ENCODE peak calls at places on chromosomes 12 and 14, in six cellular contexts. G is tibial nerve, W is B cell, C is gastrocnemius medialis, Q is AG09309, Z is Peyer's patch. E is an unnamed sample.

GRCh38 chr14:80930095-80930494 is 11.4 kb downstream of the CEP128 start:
- DNase-seq in G (no peak), W (no peak), C (no peak), Q (no peak), Z (no peak), E (no peak)

GRCh38 chr12:83784298-83784890 is 1097.7 kb downstream of the TMTC2 start:
- DNase-seq in G (no peak), W (no peak), C (no peak), Q (no peak), Z (no peak), E (no peak)

GRCh38 chr14:104355101-104355691 is 216.8 kb downstream of the KIF26A start:
- DNase-seq in G (no peak), W (no peak), C (no peak), Q (no peak), Z (no peak), E (peak; percentile 12)

GRCh38 chr14:22737052-22737451 is 29.4 kb upstream of the OXA1L start:
- DNase-seq in G (no peak), W (no peak), C (no peak), Q (no peak), Z (no peak), E (no peak)

GRCh38 chr12:2998789-2999264 is 39.6 kb downstream of the TEAD4 start:
- DNase-seq in G (no peak), W (no peak), C (peak; percentile 99), Q (peak; percentile 20), Z (no peak), E (no peak)

GRCh38 chr12:124381454-124382207 is 86.7 kb downstream of the RFLNA start:
- DNase-seq in G (peak; percentile 91), W (no peak), C (peak; percentile 77), Q (no peak), Z (peak; percentile 34), E (no peak)

GRCh38 chr14:77124345-77125274 is 17.0 kb downstream of the ZDHHC22 start:
- DNase-seq in G (peak; percentile 18), W (peak; percentile 92), C (no peak), Q (no peak), Z (peak; percentile 76), E (peak; percentile 72)

GRCh38 chr14:88210426-88210825 is 112.6 kb downstream of the KCNK10 start:
- DNase-seq in G (no peak), W (no peak), C (no peak), Q (no peak), Z (no peak), E (no peak)

GRCh38 chr14:61700104-61700886 is 5.0 kb downstream of the HIF1A start:
- DNase-seq in G (no peak), W (no peak), C (no peak), Q (no peak), Z (no peak), E (no peak)

GRCh38 chr12:4172999-4173398 is 100.6 kb upstream of the CCND2 start:
- DNase-seq in G (no peak), W (no peak), C (no peak), Q (no peak), Z (no peak), E (no peak)

GRCh38 chr14:101481557-101481956 is 79.7 kb upstream of the DIO3 start:
- DNase-seq in G (no peak), W (no peak), C (no peak), Q (no peak), Z (no peak), E (no peak)

GRCh38 chr12:117119592-117120198 is 20.5 kb upstream of the TESC start:
- DNase-seq in G (no peak), W (no peak), C (no peak), Q (no peak), Z (no peak), E (no peak)

GRCh38 chr12:31651893-31652521 is 7.5 kb upstream of the ETFBKMT start:
- DNase-seq in G (no peak), W (no peak), C (no peak), Q (no peak), Z (no peak), E (no peak)

GRCh38 chr12:105257321-105257728 is 21.4 kb upstream of the APPL2 start:
- DNase-seq in G (no peak), W (no peak), C (no peak), Q (peak; percentile 68), Z (no peak), E (no peak)

GRCh38 chr12:48442191-48442828 is 30.0 kb upstream of the ANP32D start:
- DNase-seq in G (no peak), W (no peak), C (no peak), Q (no peak), Z (no peak), E (no peak)
- TF ChIP-seq CTCF in G (no peak), W (no peak), C (no peak), Q (no peak), Z (no peak), E (no peak)

DNA sequence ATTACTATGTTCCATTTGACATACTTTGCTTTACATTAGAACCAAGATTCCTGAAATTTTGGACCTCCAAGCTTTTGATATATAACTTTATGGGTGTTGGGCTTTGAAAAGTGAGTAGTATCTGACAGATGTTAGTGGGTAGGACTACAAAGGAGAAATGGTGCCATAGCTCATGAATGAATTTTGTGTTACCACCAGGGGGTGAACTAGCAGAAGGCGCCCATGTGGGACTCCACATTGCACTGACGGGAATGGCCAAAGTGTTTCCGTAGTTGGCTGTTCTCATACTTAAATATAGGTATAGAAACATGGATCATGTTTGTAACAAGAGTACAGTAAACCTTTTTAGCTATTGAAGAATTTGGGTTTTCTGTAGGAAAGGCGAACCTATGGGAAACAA is 337.5 kb downstream of the FLRT2 start:
- DNase-seq in G (no peak), W (no peak), C (no peak), Q (no peak), Z (no peak), E (no peak)
- TF ChIP-seq CTCF in G (no peak), W (no peak), C (no peak), Q (no peak), Z (no peak), E (no peak)

GRCh38 chr12:48331389-48331788 is 19.3 kb downstream of the ZNF641 start:
- DNase-seq in G (no peak), W (no peak), C (no peak), Q (no peak), Z (no peak), E (no peak)

GRCh38 chr12:48340891-48341290 is 9.8 kb downstream of the ZNF641 start:
- DNase-seq in G (no peak), W (no peak), C (no peak), Q (no peak), Z (no peak), E (no peak)

GRCh38 chr12:48336066-48336465 is 14.7 kb downstream of the ZNF641 start:
- DNase-seq in G (no peak), W (no peak), C (no peak), Q (no peak), Z (no peak), E (no peak)

GRCh38 chr12:48334807-48335206 is 15.9 kb downstream of the ZNF641 start:
- DNase-seq in G (no peak), W (no peak), C (no peak), Q (no peak), Z (no peak), E (no peak)

GRCh38 chr12:48336564-48336963 is 14.2 kb downstream of the ZNF641 start:
- DNase-seq in G (no peak), W (no peak), C (no peak), Q (no peak), Z (no peak), E (no peak)
- TF ChIP-seq CTCF in G (no peak), W (no peak), C (no peak), Q (no peak), Z (no peak), E (no peak)

DNA sequence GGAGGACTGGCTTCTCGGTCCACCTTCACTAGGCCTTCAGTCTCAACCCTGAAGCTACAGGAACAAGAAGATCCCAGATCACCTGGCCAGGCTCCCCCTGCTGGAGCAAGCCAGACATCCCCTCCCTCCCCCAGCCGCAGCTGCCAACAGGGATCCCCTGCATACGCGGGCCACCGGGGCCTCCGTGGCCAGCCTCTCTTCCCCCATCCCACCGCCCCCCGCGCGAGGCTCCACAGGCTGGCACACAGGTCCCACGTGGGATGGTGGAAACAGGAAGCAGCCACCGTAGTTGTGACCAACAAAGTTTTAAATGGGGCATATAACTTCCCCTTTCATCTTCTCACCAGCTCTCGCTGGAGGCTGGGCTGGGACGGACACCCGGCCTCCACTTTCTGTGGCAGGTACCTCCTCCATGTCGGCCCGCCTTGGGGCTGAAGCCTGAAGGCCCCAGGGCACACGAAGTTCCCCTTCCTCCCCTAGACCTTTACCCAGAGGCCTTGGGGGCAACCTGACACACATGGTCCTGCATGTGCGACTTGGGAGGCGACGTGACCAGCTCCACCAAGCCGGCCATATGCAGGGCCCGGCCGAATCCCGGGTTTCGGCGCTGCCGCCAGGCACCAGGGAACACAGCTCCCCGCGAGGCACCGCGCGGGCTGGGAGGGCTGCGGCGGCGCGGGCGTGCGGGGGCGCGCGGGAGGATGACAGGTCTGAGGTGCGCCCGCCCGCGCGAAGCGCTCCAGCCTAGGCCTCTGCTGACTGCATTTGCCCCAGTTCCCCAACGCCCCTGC is 44.4 kb upstream of the PNMA1 start:
- DNase-seq in G (peak; percentile 44), W (peak; percentile 92), C (peak; percentile 68), Q (no peak), Z (peak; percentile 89), E (peak; percentile 63)
- TF ChIP-seq CTCF in G (peak; percentile 40), W (peak; percentile 44), C (peak; percentile 52), Q (peak; percentile 71), Z (peak; percentile 41), E (peak; percentile 42)

DNA sequence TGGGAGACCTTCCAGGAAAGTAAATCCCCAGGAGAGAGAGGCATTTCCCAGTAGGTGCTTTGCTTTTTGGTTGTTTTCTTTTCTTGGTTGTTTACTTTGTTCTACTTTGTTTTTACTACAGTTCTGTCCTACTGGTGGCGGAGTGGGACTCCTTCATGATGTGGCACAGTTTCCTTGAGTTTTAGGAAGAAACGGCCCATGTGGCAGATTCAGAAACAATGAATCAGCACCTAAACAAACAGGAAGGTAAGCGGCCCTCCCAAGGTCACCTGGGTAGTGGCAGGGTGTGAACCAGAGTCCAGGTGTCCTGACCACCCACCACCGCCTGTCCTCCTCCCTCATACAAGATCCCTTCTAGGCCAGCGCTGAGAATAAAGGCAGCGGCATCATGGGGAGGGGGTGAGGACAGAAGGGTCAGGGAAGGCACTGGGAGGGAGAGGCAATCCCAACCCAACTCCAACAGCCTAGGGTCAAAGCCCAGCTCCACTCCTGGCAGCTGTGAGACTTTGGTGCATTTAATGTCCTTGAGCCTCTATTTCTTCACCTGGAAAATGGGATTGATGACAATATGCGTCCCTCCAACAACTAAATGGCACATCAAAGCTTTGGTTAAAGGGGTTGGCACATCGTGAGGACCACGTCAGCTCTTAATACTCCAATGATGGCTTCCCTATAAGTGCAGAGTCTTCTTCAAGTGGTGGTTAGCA is 111.5 kb upstream of the BCL2L14 start:
- DNase-seq in G (no peak), W (no peak), C (no peak), Q (no peak), Z (no peak), E (no peak)
- TF ChIP-seq CTCF in G (no peak), W (no peak), C (no peak), Q (no peak), Z (no peak), E (no peak)